ENCODE peak calls at places on chromosomes 13 and 19, in four cellular contexts. F is stimulated activated naive CD8-positive, alpha-beta T cell treated with anti-CD3 and anti-CD28 coated beads, Interleukin-15, amount 100 ng/mL, for 72 hours; G is esophagus squamous epithelium; K is naive B cell. I is an unnamed sample.

GRCh38 chr19:43957891-43958290 is 6.9 kb downstream of the ZNF221 start:
- DNase-seq in K (no peak), F (no peak), G (no peak), I (no peak)

GRCh38 chr13:19157461-19157860 is 24.2 kb downstream of the TUBA3C start:
- DNase-seq in F (no peak), K (no peak), G (no peak), I (no peak)

GRCh38 chr13:60511637-60512036 is 114.6 kb downstream of the TDRD3 start:
- DNase-seq in G (no peak), K (no peak), F (no peak), I (no peak)

GRCh38 chr19:8158411-8159074 is 9.2 kb upstream of the FBN3 start:
- DNase-seq in G (no peak), K (peak), F (peak), I (peak)

GRCh38 chr13:43676320-43676719 is 110.5 kb downstream of the ENOX1 start:
- DNase-seq in G (no peak), F (no peak), K (no peak), I (no peak)

GRCh38 chr19:49333426-49334288 is 1.5 kb upstream of the CD37 start:
- DNase-seq in K (peak), G (no peak), F (peak), I (no peak)

GRCh38 chr19:7680606-7681335 is at the start of gene TRAPPC5:
- DNase-seq in F (peak), K (peak), G (no peak), I (peak)

GRCh38 chr19:15479391-15480345 is at the start of gene PGLYRP2:
- DNase-seq in K (no peak), G (no peak), F (no peak), I (no peak)